ENCODE peak calls at places on chromosomes 3 and 15, in ten cellular contexts. J, E, G, L, H, F, Z, U, Q and C are unnamed samples.

GRCh38 chr3:123521179-123521969 is 63.5 kb downstream of the HACD2 start:
- DNase-seq in J (no peak), E (no peak), G (no peak), L (no peak), H (peak), F (peak), Z (no peak), U (no peak), Q (no peak), C (peak)

GRCh38 chr3:64977308-64978100 is 289.7 kb upstream of the ADAMTS9 start:
- DNase-seq in J (no peak), E (peak), G (peak), L (no peak), H (peak), F (peak), Z (no peak), U (no peak), Q (no peak), C (peak)

GRCh38 chr3:128076465-128076782 is 24.2 kb downstream of the SEC61A1 start:
- DNase-seq in J (no peak), E (no peak), G (no peak), L (no peak), H (no peak), F (no peak), Z (no peak), U (no peak), Q (no peak), C (no peak)

GRCh38 chr15:28132524-28133275 is 33.6 kb upstream of the OCA2 start:
- DNase-seq in J (no peak), E (no peak), G (peak), L (no peak), H (peak), F (peak), Z (peak), U (no peak), Q (no peak), C (peak)

GRCh38 chr3:134312072-134312872 is 61.6 kb upstream of the RYK start:
- DNase-seq in J (no peak), E (peak), G (no peak), L (peak), H (no peak), F (peak), Z (peak), U (no peak), Q (no peak), C (no peak)

GRCh38 chr15:92921215-92922131 is 21.3 kb downstream of the CHD2 start:
- DNase-seq in J (no peak), E (peak), G (no peak), L (no peak), H (peak), F (peak), Z (no peak), U (no peak), Q (no peak), C (peak)

GRCh38 chr3:37367436-37367835 is 193.1 kb upstream of the LRRFIP2 start:
- DNase-seq in J (no peak), E (no peak), G (no peak), L (no peak), H (no peak), F (no peak), Z (no peak), U (no peak), Q (no peak), C (no peak)

GRCh38 chr3:161069441-161070251 is 35.5 kb downstream of the B3GALNT1 start:
- DNase-seq in J (peak), E (peak), G (peak), L (no peak), H (peak), F (peak), Z (no peak), U (no peak), Q (peak), C (peak)

GRCh38 chr3:171994646-171995441 is 44.5 kb upstream of the FNDC3B start:
- DNase-seq in J (no peak), E (peak), G (peak), L (no peak), H (peak), F (peak), Z (no peak), U (no peak), Q (no peak), C (peak)

GRCh38 chr3:4271834-4272233 is 31.3 kb upstream of the SETMAR start:
- DNase-seq in J (peak), E (no peak), G (peak), L (peak), H (peak), F (peak), Z (no peak), U (no peak), Q (no peak), C (peak)

GRCh38 chr3:124078978-124079911 is 87.3 kb upstream of the ROPN1 start:
- DNase-seq in J (peak), E (no peak), G (peak), L (peak), H (peak), F (peak), Z (no peak), U (no peak), Q (no peak), C (peak)

GRCh38 chr3:61452536-61452991 is 108.8 kb upstream of the PTPRG start:
- DNase-seq in J (no peak), E (no peak), G (peak), L (no peak), H (peak), F (peak), Z (no peak), U (no peak), Q (no peak), C (peak)

GRCh38 chr15:90571063-90571541 is 41.4 kb downstream of the CRTC3 start:
- DNase-seq in J (no peak), E (no peak), G (peak), L (no peak), H (no peak), F (peak), Z (peak), U (no peak), Q (no peak), C (no peak)

GRCh38 chr15:80068578-80068977 is 9.1 kb downstream of the ZFAND6 start:
- DNase-seq in J (no peak), E (no peak), G (no peak), L (no peak), H (no peak), F (peak), Z (no peak), U (no peak), Q (no peak), C (peak)

GRCh38 chr15:62469874-62470688 is 305.0 kb upstream of the C2CD4B start:
- DNase-seq in J (no peak), E (peak), G (peak), L (no peak), H (peak), F (peak), Z (peak), U (no peak), Q (no peak), C (peak)

GRCh38 chr3:88235102-88235501 is 85.3 kb downstream of the C3orf38 start:
- DNase-seq in J (no peak), E (peak), G (peak), L (no peak), H (no peak), F (peak), Z (no peak), U (no peak), Q (no peak), C (no peak)

GRCh38 chr3:112327371-112327951 is 5.5 kb upstream of the CD200 start:
- DNase-seq in J (peak), E (peak), G (peak), L (peak), H (peak), F (peak), Z (no peak), U (no peak), Q (peak), C (peak)

GRCh38 chr3:80688814-80689213 is 921.0 kb upstream of the ROBO1 start:
- DNase-seq in J (no peak), E (no peak), G (peak), L (peak), H (peak), F (peak), Z (no peak), U (no peak), Q (no peak), C (no peak)

GRCh38 chr3:139357899-139358298 is 14.1 kb downstream of the MRPS22 start:
- DNase-seq in J (no peak), E (no peak), G (no peak), L (no peak), H (no peak), F (no peak), Z (no peak), U (no peak), Q (no peak), C (no peak)

GRCh38 chr3:124041553-124041952 is 49.6 kb upstream of the ROPN1 start:
- DNase-seq in J (no peak), E (no peak), G (no peak), L (no peak), H (no peak), F (no peak), Z (no peak), U (no peak), Q (no peak), C (no peak)

GRCh38 chr15:87874896-87875661 is 381.5 kb downstream of the NTRK3 start:
- DNase-seq in J (no peak), E (no peak), G (no peak), L (peak), H (peak), F (no peak), Z (no peak), U (no peak), Q (no peak), C (peak)

GRCh38 chr15:82183121-82184031 is 79.2 kb downstream of the EFL1 start:
- DNase-seq in J (no peak), E (no peak), G (peak), L (no peak), H (peak), F (peak), Z (no peak), U (no peak), Q (no peak), C (peak)

GRCh38 chr3:71247948-71248315 is 335.6 kb downstream of the FOXP1 start:
- DNase-seq in J (no peak), E (no peak), G (no peak), L (no peak), H (no peak), F (no peak), Z (no peak), U (no peak), Q (no peak), C (no peak)

GRCh38 chr15:93052090-93052892 is 36.7 kb downstream of the RGMA start:
- DNase-seq in J (no peak), E (no peak), G (no peak), L (no peak), H (no peak), F (no peak), Z (no peak), U (no peak), Q (no peak), C (no peak)

GRCh38 chr3:188947983-188948657 is 223.7 kb upstream of the TPRG1 start:
- DNase-seq in J (no peak), E (no peak), G (peak), L (peak), H (peak), F (peak), Z (peak), U (no peak), Q (no peak), C (peak)

GRCh38 chr3:183619624-183620274 is 15.7 kb upstream of the KLHL24 start:
- DNase-seq in J (no peak), E (no peak), G (no peak), L (no peak), H (no peak), F (no peak), Z (no peak), U (no peak), Q (no peak), C (no peak)

GRCh38 chr3:168722091-168722490 is 626.4 kb upstream of the GOLIM4 start:
- DNase-seq in J (no peak), E (no peak), G (peak), L (no peak), H (no peak), F (no peak), Z (no peak), U (no peak), Q (no peak), C (peak)